ENCODE peak calls at places on chromosomes 2 and 18, in ten cellular contexts. One of them, this sample, is unnamed.

GRCh38 chr2:27502149-27502548 is 5.5 kb downstream of the GCKR start:
- DNase-seq in AG09309: no peak
- DNase-seq in aorta: no peak
- DNase-seq in adipocyte: no peak
- DNase-seq in brain microvascular endothelial cell: no peak
- DNase-seq in GM23338: no peak
- DNase-seq in HFF-Myc: no peak
- DNase-seq in ovary: no peak
- DNase-seq in CD4-positive, alpha-beta memory T cell: no peak
- DNase-seq in cardiac fibroblast: peak; percentile 52
- DNase-seq in this sample: no peak

GRCh38 chr2:201517094-201517493 is 65.6 kb downstream of the STRADB start:
- DNase-seq in cardiac fibroblast: no peak
- DNase-seq in AG09309: no peak
- DNase-seq in GM23338: no peak
- DNase-seq in HFF-Myc: no peak
- DNase-seq in aorta: no peak
- DNase-seq in CD4-positive, alpha-beta memory T cell: no peak
- DNase-seq in adipocyte: peak; percentile 7
- DNase-seq in ovary: no peak
- DNase-seq in brain microvascular endothelial cell: peak; percentile 2
- DNase-seq in this sample: no peak

GRCh38 chr2:118801154-118801553 is 46.3 kb downstream of the EN1 start:
- DNase-seq in AG09309: no peak
- DNase-seq in GM23338: no peak
- DNase-seq in ovary: no peak
- DNase-seq in brain microvascular endothelial cell: no peak
- DNase-seq in cardiac fibroblast: peak; percentile 8
- DNase-seq in HFF-Myc: no peak
- DNase-seq in adipocyte: no peak
- DNase-seq in aorta: no peak
- DNase-seq in CD4-positive, alpha-beta memory T cell: no peak
- DNase-seq in this sample: no peak

GRCh38 chr2:129459200-129459876 is 520.1 kb upstream of the RAB6C start:
- DNase-seq in GM23338: no peak
- DNase-seq in aorta: no peak
- DNase-seq in HFF-Myc: no peak
- DNase-seq in adipocyte: no peak
- DNase-seq in CD4-positive, alpha-beta memory T cell: peak; percentile 22
- DNase-seq in AG09309: no peak
- DNase-seq in ovary: no peak
- DNase-seq in brain microvascular endothelial cell: no peak
- DNase-seq in cardiac fibroblast: no peak
- DNase-seq in this sample: no peak

GRCh38 chr2:174573621-174574081 is 24.0 kb downstream of the WIPF1 start:
- DNase-seq in GM23338: no peak
- DNase-seq in ovary: no peak
- DNase-seq in aorta: no peak
- DNase-seq in HFF-Myc: no peak
- DNase-seq in cardiac fibroblast: no peak
- DNase-seq in adipocyte: no peak
- DNase-seq in AG09309: no peak
- DNase-seq in brain microvascular endothelial cell: no peak
- DNase-seq in CD4-positive, alpha-beta memory T cell: peak; percentile 70
- DNase-seq in this sample: no peak

GRCh38 chr2:20025065-20025786 is 12.8 kb upstream of the MATN3 start:
- DNase-seq in GM23338: no peak
- DNase-seq in aorta: no peak
- DNase-seq in ovary: no peak
- DNase-seq in adipocyte: no peak
- DNase-seq in cardiac fibroblast: no peak
- DNase-seq in brain microvascular endothelial cell: no peak
- DNase-seq in CD4-positive, alpha-beta memory T cell: no peak
- DNase-seq in HFF-Myc: no peak
- DNase-seq in AG09309: peak; percentile 18
- DNase-seq in this sample: no peak

GRCh38 chr18:45621068-45621511 is 5.8 kb downstream of the SLC14A2 start:
- DNase-seq in GM23338: peak; percentile 76
- DNase-seq in CD4-positive, alpha-beta memory T cell: no peak
- DNase-seq in ovary: no peak
- DNase-seq in HFF-Myc: no peak
- DNase-seq in AG09309: no peak
- DNase-seq in aorta: no peak
- DNase-seq in brain microvascular endothelial cell: peak; percentile 25
- DNase-seq in adipocyte: peak; percentile 80
- DNase-seq in cardiac fibroblast: peak; percentile 58
- DNase-seq in this sample: peak; percentile 67

GRCh38 chr2:45700407-45701013 is 49.0 kb downstream of the PRKCE start:
- DNase-seq in HFF-Myc: no peak
- DNase-seq in brain microvascular endothelial cell: no peak
- DNase-seq in AG09309: no peak
- DNase-seq in cardiac fibroblast: no peak
- DNase-seq in GM23338: peak; percentile 13
- DNase-seq in adipocyte: no peak
- DNase-seq in aorta: no peak
- DNase-seq in CD4-positive, alpha-beta memory T cell: no peak
- DNase-seq in ovary: no peak
- DNase-seq in this sample: no peak

GRCh38 chr2:133194068-133194655 is 374.1 kb downstream of the NCKAP5 start:
- DNase-seq in CD4-positive, alpha-beta memory T cell: no peak
- DNase-seq in aorta: no peak
- DNase-seq in adipocyte: peak; percentile 15
- DNase-seq in brain microvascular endothelial cell: no peak
- DNase-seq in ovary: no peak
- DNase-seq in GM23338: no peak
- DNase-seq in AG09309: no peak
- DNase-seq in HFF-Myc: no peak
- DNase-seq in cardiac fibroblast: peak; percentile 2
- DNase-seq in this sample: peak; percentile 18
- H3K4me3 ChIP-seq in CD4-positive, alpha-beta memory T cell: no peak overlapping the region
- H3K4me3 ChIP-seq in aorta: no peak overlapping the region
- H3K4me3 ChIP-seq in adipocyte: no peak overlapping the region
- H3K4me3 ChIP-seq in brain microvascular endothelial cell: no peak overlapping the region
- H3K4me3 ChIP-seq in ovary: no peak overlapping the region
- H3K4me3 ChIP-seq in GM23338: no peak overlapping the region
- H3K4me3 ChIP-seq in AG09309: no peak overlapping the region
- H3K4me3 ChIP-seq in HFF-Myc: no peak overlapping the region
- H3K4me3 ChIP-seq in cardiac fibroblast: no peak overlapping the region
- H3K4me3 ChIP-seq in this sample: no peak overlapping the region

GRCh38 chr2:120346034-120346666 is at the start of gene INHBB:
- DNase-seq in cardiac fibroblast: no peak
- DNase-seq in ovary: no peak
- DNase-seq in CD4-positive, alpha-beta memory T cell: no peak
- DNase-seq in AG09309: no peak
- DNase-seq in HFF-Myc: no peak
- DNase-seq in adipocyte: peak; percentile 77
- DNase-seq in brain microvascular endothelial cell: no peak
- DNase-seq in aorta: no peak
- DNase-seq in GM23338: peak; percentile 46
- DNase-seq in this sample: no peak
- H3K4me3 ChIP-seq in cardiac fibroblast: peak within 1 kb of the TSS; percentile 18
- H3K4me3 ChIP-seq in ovary: peak within 1 kb of the TSS; percentile 49
- H3K4me3 ChIP-seq in CD4-positive, alpha-beta memory T cell: peak within 1 kb of the TSS; percentile 35
- H3K4me3 ChIP-seq in AG09309: peak within 1 kb of the TSS; percentile 23
- H3K4me3 ChIP-seq in HFF-Myc: no peak within 1 kb of the TSS
- H3K4me3 ChIP-seq in adipocyte: peak within 1 kb of the TSS; percentile 83
- H3K4me3 ChIP-seq in brain microvascular endothelial cell: peak within 1 kb of the TSS; percentile 37
- H3K4me3 ChIP-seq in aorta: peak within 1 kb of the TSS; percentile 36
- H3K4me3 ChIP-seq in GM23338: peak within 1 kb of the TSS; percentile 52
- H3K4me3 ChIP-seq in this sample: peak within 1 kb of the TSS; percentile 53

GRCh38 chr18:76589309-76589708 is 94.3 kb upstream of the ZNF516 start:
- DNase-seq in brain microvascular endothelial cell: no peak
- DNase-seq in adipocyte: no peak
- DNase-seq in cardiac fibroblast: no peak
- DNase-seq in aorta: no peak
- DNase-seq in ovary: no peak
- DNase-seq in CD4-positive, alpha-beta memory T cell: no peak
- DNase-seq in GM23338: no peak
- DNase-seq in AG09309: no peak
- DNase-seq in HFF-Myc: no peak
- DNase-seq in this sample: no peak
- H3K4me3 ChIP-seq in brain microvascular endothelial cell: peak overlapping the region; percentile 42
- H3K4me3 ChIP-seq in adipocyte: peak overlapping the region; percentile 81
- H3K4me3 ChIP-seq in cardiac fibroblast: no peak overlapping the region
- H3K4me3 ChIP-seq in aorta: peak overlapping the region; percentile 17
- H3K4me3 ChIP-seq in ovary: no peak overlapping the region
- H3K4me3 ChIP-seq in CD4-positive, alpha-beta memory T cell: no peak overlapping the region
- H3K4me3 ChIP-seq in GM23338: no peak overlapping the region
- H3K4me3 ChIP-seq in AG09309: no peak overlapping the region
- H3K4me3 ChIP-seq in HFF-Myc: no peak overlapping the region
- H3K4me3 ChIP-seq in this sample: no peak overlapping the region

DNA sequence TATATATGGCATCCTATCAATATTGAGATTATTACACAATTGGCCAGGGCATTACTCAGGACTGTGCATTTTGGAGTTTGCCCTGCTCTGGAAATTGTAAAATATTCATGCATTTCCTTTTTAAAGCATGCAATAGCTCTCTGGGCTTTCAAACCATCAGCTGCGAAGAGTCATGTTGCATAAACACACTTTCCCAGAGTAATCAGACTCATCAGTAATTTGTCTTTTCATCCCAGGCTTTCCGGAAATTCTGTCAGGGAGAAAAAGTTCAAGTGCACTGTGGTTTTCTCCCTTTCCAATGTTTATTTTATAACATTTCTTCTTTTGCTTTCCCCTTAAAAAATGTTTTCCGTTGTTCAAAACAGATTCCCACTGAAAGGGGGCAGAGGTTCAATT is 38.9 kb upstream of the FHL2 start:
- DNase-seq in brain microvascular endothelial cell: peak; percentile 32
- DNase-seq in cardiac fibroblast: peak; percentile 62
- DNase-seq in HFF-Myc: peak; percentile 65
- DNase-seq in CD4-positive, alpha-beta memory T cell: no peak
- DNase-seq in aorta: no peak
- DNase-seq in AG09309: peak; percentile 38
- DNase-seq in adipocyte: peak; percentile 82
- DNase-seq in ovary: no peak
- DNase-seq in GM23338: no peak
- DNase-seq in this sample: peak; percentile 86
- H3K4me3 ChIP-seq in brain microvascular endothelial cell: no peak overlapping the region
- H3K4me3 ChIP-seq in cardiac fibroblast: no peak overlapping the region
- H3K4me3 ChIP-seq in HFF-Myc: peak overlapping the region; percentile 21
- H3K4me3 ChIP-seq in CD4-positive, alpha-beta memory T cell: no peak overlapping the region
- H3K4me3 ChIP-seq in aorta: no peak overlapping the region
- H3K4me3 ChIP-seq in AG09309: no peak overlapping the region
- H3K4me3 ChIP-seq in adipocyte: no peak overlapping the region
- H3K4me3 ChIP-seq in ovary: peak overlapping the region; percentile 27
- H3K4me3 ChIP-seq in GM23338: no peak overlapping the region
- H3K4me3 ChIP-seq in this sample: no peak overlapping the region

GRCh38 chr2:67039058-67039457 is 358.1 kb upstream of the ETAA1 start:
- DNase-seq in brain microvascular endothelial cell: no peak
- DNase-seq in ovary: no peak
- DNase-seq in cardiac fibroblast: no peak
- DNase-seq in GM23338: no peak
- DNase-seq in CD4-positive, alpha-beta memory T cell: no peak
- DNase-seq in aorta: no peak
- DNase-seq in AG09309: no peak
- DNase-seq in adipocyte: no peak
- DNase-seq in HFF-Myc: no peak
- DNase-seq in this sample: no peak

GRCh38 chr2:67041051-67041450 is 356.1 kb upstream of the ETAA1 start:
- DNase-seq in ovary: no peak
- DNase-seq in adipocyte: no peak
- DNase-seq in brain microvascular endothelial cell: peak; percentile 52
- DNase-seq in AG09309: no peak
- DNase-seq in CD4-positive, alpha-beta memory T cell: no peak
- DNase-seq in GM23338: no peak
- DNase-seq in HFF-Myc: no peak
- DNase-seq in aorta: no peak
- DNase-seq in cardiac fibroblast: no peak
- DNase-seq in this sample: no peak

GRCh38 chr2:67038195-67038594 is 358.9 kb upstream of the ETAA1 start:
- DNase-seq in CD4-positive, alpha-beta memory T cell: no peak
- DNase-seq in aorta: no peak
- DNase-seq in adipocyte: no peak
- DNase-seq in AG09309: no peak
- DNase-seq in ovary: no peak
- DNase-seq in GM23338: no peak
- DNase-seq in cardiac fibroblast: no peak
- DNase-seq in brain microvascular endothelial cell: no peak
- DNase-seq in HFF-Myc: no peak
- DNase-seq in this sample: no peak

GRCh38 chr2:67037655-67038054 is 359.5 kb upstream of the ETAA1 start:
- DNase-seq in CD4-positive, alpha-beta memory T cell: no peak
- DNase-seq in HFF-Myc: no peak
- DNase-seq in ovary: no peak
- DNase-seq in brain microvascular endothelial cell: no peak
- DNase-seq in cardiac fibroblast: no peak
- DNase-seq in GM23338: no peak
- DNase-seq in aorta: no peak
- DNase-seq in adipocyte: no peak
- DNase-seq in AG09309: no peak
- DNase-seq in this sample: no peak

DNA sequence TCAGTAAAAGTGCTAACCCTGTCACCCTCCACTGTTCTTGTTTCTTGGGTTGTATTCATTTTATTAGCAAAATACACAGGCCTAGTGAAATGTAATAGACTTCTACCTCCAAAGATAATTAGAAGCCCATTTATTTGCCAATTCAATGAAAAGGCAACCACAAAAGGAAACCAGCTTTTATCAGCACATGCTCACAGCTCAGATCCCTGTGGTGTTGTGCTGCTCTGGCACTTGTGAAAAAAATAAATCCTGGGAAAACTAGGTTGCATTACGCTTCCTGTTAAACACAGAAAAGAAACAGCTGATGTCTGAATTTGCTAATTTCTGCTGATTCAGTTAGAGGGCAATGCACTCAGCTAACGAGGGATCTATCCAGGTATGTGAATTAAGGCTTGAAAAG is 357.4 kb upstream of the ETAA1 start:
- DNase-seq in brain microvascular endothelial cell: no peak
- DNase-seq in ovary: no peak
- DNase-seq in CD4-positive, alpha-beta memory T cell: no peak
- DNase-seq in adipocyte: no peak
- DNase-seq in aorta: no peak
- DNase-seq in HFF-Myc: no peak
- DNase-seq in GM23338: no peak
- DNase-seq in cardiac fibroblast: peak; percentile 21
- DNase-seq in AG09309: no peak
- DNase-seq in this sample: peak; percentile 28
- H3K4me3 ChIP-seq in brain microvascular endothelial cell: no peak overlapping the region
- H3K4me3 ChIP-seq in ovary: no peak overlapping the region
- H3K4me3 ChIP-seq in CD4-positive, alpha-beta memory T cell: no peak overlapping the region
- H3K4me3 ChIP-seq in adipocyte: no peak overlapping the region
- H3K4me3 ChIP-seq in aorta: no peak overlapping the region
- H3K4me3 ChIP-seq in HFF-Myc: no peak overlapping the region
- H3K4me3 ChIP-seq in GM23338: no peak overlapping the region
- H3K4me3 ChIP-seq in cardiac fibroblast: no peak overlapping the region
- H3K4me3 ChIP-seq in AG09309: no peak overlapping the region
- H3K4me3 ChIP-seq in this sample: no peak overlapping the region

DNA sequence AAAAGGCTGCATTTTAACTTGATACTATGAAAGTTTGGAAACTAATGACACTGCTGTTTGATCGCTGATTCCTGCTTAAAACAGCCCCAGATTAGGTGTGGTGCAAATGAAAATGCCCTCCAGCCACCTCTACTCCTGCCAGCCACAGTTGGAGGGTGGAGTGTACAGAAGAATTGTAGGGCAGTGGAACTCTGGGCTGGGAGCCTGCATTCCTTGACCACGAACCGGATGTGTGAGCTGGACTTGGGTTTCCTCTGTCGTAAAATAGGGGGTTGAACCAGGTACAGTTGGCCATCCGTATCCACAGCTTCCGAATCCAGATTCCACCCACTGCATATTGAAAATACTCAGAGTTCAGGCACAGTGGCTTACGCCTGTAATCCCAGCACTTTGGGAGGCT is 84.7 kb upstream of the RFX8 start:
- DNase-seq in brain microvascular endothelial cell: peak; percentile 9
- DNase-seq in AG09309: no peak
- DNase-seq in ovary: no peak
- DNase-seq in aorta: peak; percentile 81
- DNase-seq in adipocyte: peak; percentile 10
- DNase-seq in GM23338: no peak
- DNase-seq in cardiac fibroblast: peak; percentile 74
- DNase-seq in HFF-Myc: no peak
- DNase-seq in CD4-positive, alpha-beta memory T cell: no peak
- DNase-seq in this sample: no peak
- H3K4me3 ChIP-seq in brain microvascular endothelial cell: no peak overlapping the region
- H3K4me3 ChIP-seq in AG09309: no peak overlapping the region
- H3K4me3 ChIP-seq in ovary: no peak overlapping the region
- H3K4me3 ChIP-seq in aorta: no peak overlapping the region
- H3K4me3 ChIP-seq in adipocyte: peak overlapping the region; percentile 65
- H3K4me3 ChIP-seq in GM23338: no peak overlapping the region
- H3K4me3 ChIP-seq in cardiac fibroblast: no peak overlapping the region
- H3K4me3 ChIP-seq in HFF-Myc: no peak overlapping the region
- H3K4me3 ChIP-seq in CD4-positive, alpha-beta memory T cell: no peak overlapping the region
- H3K4me3 ChIP-seq in this sample: no peak overlapping the region